ENCODE peak calls at places on chromosomes 16 and 17, in five cellular contexts. O, I, W, S and G are unnamed samples.

GRCh38 chr17:42049834-42050359 is 504 bp downstream of the C17orf113 start:
- DNase-seq in O (no peak), I (no peak), W (no peak), S (no peak), G (no peak)

GRCh38 chr17:67377727-67378443 is 804 bp downstream of the PITPNC1 start:
- DNase-seq in O (peak), I (peak), W (peak), S (peak), G (no peak)

GRCh38 chr16:160691-161190 is 5.0 kb upstream of the HBM start:
- DNase-seq in O (no peak), I (no peak), W (no peak), S (no peak), G (no peak)

GRCh38 chr17:66593116-66593515 is 241.8 kb upstream of the CACNG5 start:
- DNase-seq in O (no peak), I (no peak), W (no peak), S (peak), G (no peak)

GRCh38 chr17:61454932-61455753 is 2.9 kb downstream of the TBX4 start:
- DNase-seq in O (no peak), I (no peak), W (peak), S (no peak), G (no peak)

GRCh38 chr17:81074440-81074839 is 39.5 kb downstream of the BAIAP2 start:
- DNase-seq in O (no peak), I (no peak), W (no peak), S (no peak), G (no peak)

GRCh38 chr17:1673041-1673790 is 11.5 kb downstream of the PRPF8 start:
- DNase-seq in O (no peak), I (no peak), W (no peak), S (no peak), G (no peak)

GRCh38 chr16:65908568-65908967 is 457.9 kb upstream of the CDH5 start:
- DNase-seq in O (no peak), I (no peak), W (no peak), S (no peak), G (no peak)

GRCh38 chr16:28326881-28327610 is 34.7 kb downstream of the SBK1 start:
- DNase-seq in O (peak), I (no peak), W (no peak), S (no peak), G (no peak)

GRCh38 chr17:8005357-8005756 is 2.9 kb downstream of the GUCY2D start:
- DNase-seq in O (no peak), I (no peak), W (no peak), S (no peak), G (no peak)

GRCh38 chr16:972316-973002 is 1.7 kb upstream of the LMF1 start:
- DNase-seq in O (no peak), I (no peak), W (peak), S (peak), G (no peak)

GRCh38 chr16:48231675-48232214 is 12.4 kb upstream of the LONP2 start:
- DNase-seq in O (peak), I (no peak), W (no peak), S (no peak), G (no peak)

GRCh38 chr17:18356624-18357023 is 6.7 kb downstream of the SHMT1 start:
- DNase-seq in O (no peak), I (peak), W (peak), S (no peak), G (peak)

GRCh38 chr16:9053006-9053601 is 38.3 kb upstream of the HAPSTR1 start:
- DNase-seq in O (peak), I (peak), W (no peak), S (peak), G (peak)

GRCh38 chr17:7579839-7580630 is 597 bp downstream of the CD68 start:
- DNase-seq in O (no peak), I (peak), W (no peak), S (no peak), G (no peak)

GRCh38 chr17:39073916-39074315 is 77.5 kb downstream of the PLXDC1 start:
- DNase-seq in O (no peak), I (no peak), W (no peak), S (no peak), G (no peak)

GRCh38 chr17:78935419-78936323 is 10.5 kb upstream of the TIMP2 start:
- DNase-seq in O (no peak), I (peak), W (peak), S (peak), G (no peak)

GRCh38 chr17:48335858-48336500 is 94.0 kb downstream of the SKAP1 start:
- DNase-seq in O (peak), I (no peak), W (no peak), S (no peak), G (no peak)

GRCh38 chr17:56897646-56898424 is 16.0 kb downstream of the TRIM25 start:
- DNase-seq in O (no peak), I (no peak), W (no peak), S (no peak), G (no peak)

GRCh38 chr16:69131749-69132423 is 502 bp downstream of the CHTF8 start:
- DNase-seq in O (peak), I (peak), W (peak), S (peak), G (peak)

GRCh38 chr16:17591655-17592405 is 121.1 kb upstream of the XYLT1 start:
- DNase-seq in O (no peak), I (no peak), W (no peak), S (peak), G (no peak)
- TF ChIP-seq CTCF in O (no peak), I (no peak), W (no peak), S (no peak), G (no peak)

DNA sequence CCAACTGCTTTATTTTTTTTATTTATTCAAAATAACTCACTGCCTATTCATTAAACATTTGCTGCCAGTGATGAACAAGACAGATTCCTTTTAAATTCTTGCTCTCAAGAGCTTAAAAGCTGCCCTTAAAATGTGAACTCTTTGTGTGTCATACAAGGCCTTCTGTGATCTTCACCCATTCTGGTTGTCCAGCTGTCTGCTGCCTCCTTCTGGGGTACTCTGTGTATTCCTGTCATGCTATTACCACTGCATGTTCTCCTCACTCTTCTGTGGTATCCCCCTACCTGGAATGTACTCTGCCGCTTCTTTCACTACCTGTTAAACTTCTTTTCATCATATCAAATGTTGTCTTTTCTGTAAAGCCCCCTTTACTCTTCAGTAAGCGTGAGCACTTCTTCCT is 165.8 kb downstream of the CHD9 start:
- DNase-seq in O (peak), I (no peak), W (no peak), S (no peak), G (peak)
- TF ChIP-seq CTCF in O (peak), I (peak), W (no peak), S (peak), G (peak)

GRCh38 chr16:55115506-55115905 is 184.8 kb downstream of the IRX5 start:
- DNase-seq in O (no peak), I (no peak), W (no peak), S (no peak), G (no peak)

GRCh38 chr16:55118701-55119260 is 188.1 kb downstream of the IRX5 start:
- DNase-seq in O (no peak), I (no peak), W (no peak), S (no peak), G (no peak)

GRCh38 chr16:55116165-55116894 is 185.7 kb downstream of the IRX5 start:
- DNase-seq in O (no peak), I (no peak), W (peak), S (no peak), G (no peak)

GRCh38 chr16:55123652-55124051 is 193.0 kb downstream of the IRX5 start:
- DNase-seq in O (no peak), I (no peak), W (no peak), S (no peak), G (no peak)

DNA sequence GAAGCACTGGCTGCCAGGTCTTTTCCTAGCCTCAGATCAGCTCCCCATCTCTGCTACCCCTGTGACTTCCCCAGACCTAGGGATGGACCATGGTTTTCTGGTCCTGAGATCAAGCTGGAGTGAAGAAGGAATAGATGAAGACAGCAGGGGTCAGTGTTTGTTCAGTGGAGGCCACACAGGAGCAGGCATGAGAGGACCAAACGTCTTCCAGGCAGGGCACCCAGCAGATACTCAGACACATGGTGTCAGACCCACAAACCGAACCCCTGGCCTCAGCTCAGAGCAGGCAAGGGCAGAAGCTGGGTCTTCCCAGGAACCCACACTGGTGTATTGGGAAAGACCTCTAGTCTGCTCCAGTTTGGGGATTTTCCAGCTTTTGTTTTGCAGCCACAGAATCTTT is 189.7 kb downstream of the IRX5 start:
- DNase-seq in O (peak), I (no peak), W (no peak), S (no peak), G (no peak)
- TF ChIP-seq CTCF in O (no peak), I (peak), W (no peak), S (peak), G (no peak)

GRCh38 chr16:84568066-84568465 is 49.8 kb downstream of the COTL1 start:
- DNase-seq in O (no peak), I (no peak), W (no peak), S (no peak), G (no peak)

GRCh38 chr16:84567446-84567962 is 50.4 kb downstream of the COTL1 start:
- DNase-seq in O (no peak), I (no peak), W (no peak), S (no peak), G (no peak)

GRCh38 chr16:84566580-84567244 is 51.2 kb downstream of the COTL1 start:
- DNase-seq in O (no peak), I (no peak), W (no peak), S (no peak), G (no peak)

GRCh38 chr16:84563776-84564420 is 54.0 kb downstream of the COTL1 start:
- DNase-seq in O (no peak), I (no peak), W (no peak), S (no peak), G (no peak)

GRCh38 chr16:84565669-84566495 is 52.0 kb downstream of the COTL1 start:
- DNase-seq in O (no peak), I (no peak), W (no peak), S (no peak), G (no peak)
- TF ChIP-seq CTCF in O (no peak), I (no peak), W (no peak), S (no peak), G (no peak)

DNA sequence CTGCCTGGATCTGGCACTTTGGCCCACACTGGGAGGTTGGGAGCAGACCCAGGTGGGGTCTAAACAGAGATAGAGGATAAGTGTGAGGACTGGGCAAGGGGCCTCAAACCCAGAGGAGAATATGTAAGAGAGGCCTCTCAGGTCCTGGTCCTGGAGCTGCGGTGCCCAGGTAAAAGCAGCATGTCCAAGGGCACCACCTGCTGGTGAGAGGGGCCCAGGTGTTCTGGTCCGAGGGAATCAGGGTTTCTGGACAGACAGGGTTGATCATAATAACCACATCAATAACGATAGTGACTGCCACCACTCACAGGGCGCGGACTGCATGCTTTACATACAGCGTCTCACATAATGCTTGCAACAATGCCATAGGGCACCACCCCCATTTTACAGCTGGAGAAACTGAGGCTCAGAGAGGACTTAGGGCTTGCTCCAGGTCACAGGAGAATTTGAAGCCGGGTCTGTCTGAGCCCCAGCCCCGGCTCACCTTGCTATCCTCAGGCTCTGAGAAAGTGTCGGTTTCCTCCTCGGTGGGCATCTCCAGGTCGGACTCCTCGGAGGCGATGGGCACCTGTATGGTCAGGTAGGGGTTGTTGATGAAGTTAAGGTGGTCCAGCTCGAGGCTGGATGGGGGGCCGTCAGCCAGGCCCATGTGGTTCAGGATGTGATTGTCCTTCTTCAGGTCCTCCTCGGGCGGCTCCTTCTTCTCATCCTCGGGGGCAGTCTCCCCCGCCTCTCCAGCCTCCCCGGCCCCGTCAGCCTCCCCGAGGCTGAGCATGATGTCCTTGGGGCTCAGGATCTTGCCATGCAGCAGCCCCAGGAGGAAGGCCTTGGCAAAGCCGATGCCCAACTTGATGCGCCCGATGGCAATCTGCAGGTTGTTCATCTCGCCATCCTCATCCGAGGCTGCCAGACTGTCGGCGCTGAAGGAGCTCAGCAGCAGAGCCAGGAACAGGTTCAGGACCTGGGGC is 19.1 kb upstream of the CD79B start:
- DNase-seq in O (peak), I (no peak), W (peak), S (no peak), G (no peak)
- TF ChIP-seq CTCF in O (peak), I (peak), W (peak), S (no peak), G (no peak)